ENCODE peak calls at places on chromosomes 5 and 9, in five cellular contexts. L, B, W, T and Y are unnamed samples.

GRCh38 chr9:36479086-36479485 is 79.0 kb upstream of the RNF38 start:
- DNase-seq in B (no peak), W (no peak), L (no peak), T (no peak), Y (no peak)

GRCh38 chr9:122106576-122106975 is 13.5 kb upstream of the TTLL11 start:
- DNase-seq in L (no peak), B (no peak), T (no peak), W (no peak), Y (no peak)

GRCh38 chr5:103668281-103668680 is 105.7 kb upstream of the NUDT12 start:
- DNase-seq in W (no peak), B (no peak), T (no peak), L (no peak), Y (no peak)

GRCh38 chr5:93890657-93891056 is 149.3 kb upstream of the POU5F2 start:
- DNase-seq in L (no peak), W (no peak), B (no peak), T (no peak), Y (no peak)

GRCh38 chr9:110700953-110701352 is 32.4 kb downstream of the MUSK start:
- DNase-seq in T (no peak), B (no peak), L (no peak), W (no peak), Y (no peak)

GRCh38 chr9:114894801-114895433 is 35.5 kb downstream of the TNFSF8 start:
- DNase-seq in L (no peak), W (no peak), T (no peak), B (peak; percentile 84), Y (peak; percentile 51)

GRCh38 chr5:42779083-42779482 is 22.5 kb downstream of the CCDC152 start:
- DNase-seq in B (no peak), L (no peak), T (no peak), W (no peak), Y (no peak)

GRCh38 chr9:14314424-14314928 is 535 bp upstream of the NFIB start:
- DNase-seq in L (no peak), T (peak; percentile 74), B (no peak), W (peak; percentile 85), Y (peak; percentile 88)

GRCh38 chr9:104028827-104029226 is 65.3 kb upstream of the SMC2 start:
- DNase-seq in B (no peak), L (no peak), T (no peak), W (no peak), Y (no peak)

GRCh38 chr9:125295642-125296041 is 34.0 kb downstream of the GAPVD1 start:
- DNase-seq in B (no peak), T (no peak), W (no peak), L (no peak), Y (no peak)

GRCh38 chr5:139660916-139661814 is 13.0 kb downstream of the CXXC5 start:
- DNase-seq in B (peak; percentile 75), W (peak; percentile 95), L (no peak), T (peak; percentile 90), Y (peak; percentile 80)

GRCh38 chr5:154422298-154422697 is 23.5 kb upstream of the SAP30L start:
- DNase-seq in B (no peak), W (no peak), L (no peak), T (no peak), Y (no peak)

GRCh38 chr5:178247481-178248456 is 15.2 kb upstream of the PHYKPL start:
- DNase-seq in T (no peak), W (no peak), B (no peak), L (no peak), Y (no peak)

GRCh38 chr9:116027951-116028350 is 125.6 kb upstream of the PAPPA start:
- DNase-seq in B (no peak), L (no peak), W (no peak), T (no peak), Y (no peak)

GRCh38 chr9:121284733-121285451 is 16.9 kb downstream of the GSN start:
- DNase-seq in L (no peak), T (no peak), B (no peak), W (no peak), Y (no peak)

GRCh38 chr5:144598451-144599068 is 427.9 kb downstream of the KCTD16 start:
- DNase-seq in B (no peak), L (no peak), W (peak; percentile 86), T (no peak), Y (no peak)

GRCh38 chr5:107743357-107744000 is 72.7 kb upstream of the EFNA5 start:
- DNase-seq in W (no peak), B (peak; percentile 41), L (no peak), T (no peak), Y (no peak)

GRCh38 chr5:151183451-151184245 is 26.1 kb upstream of the ANXA6 start:
- DNase-seq in L (no peak), B (no peak), T (no peak), W (no peak), Y (no peak)

GRCh38 chr9:92607088-92607487 is 62.8 kb downstream of the IPPK start:
- DNase-seq in T (no peak), L (no peak), B (no peak), W (no peak), Y (peak; percentile 62)

GRCh38 chr5:165014439-165014838 is 1509.0 kb downstream of the MAT2B start:
- DNase-seq in L (no peak), T (no peak), B (no peak), W (no peak), Y (no peak)

GRCh38 chr5:74360535-74361210 is 279.9 kb downstream of the ENC1 start:
- DNase-seq in L (no peak), T (no peak), B (no peak), W (no peak), Y (peak; percentile 41)

GRCh38 chr9:7570107-7570720 is 229.4 kb downstream of the DMAC1 start:
- DNase-seq in L (peak; percentile 20), B (peak; percentile 2), W (peak; percentile 58), T (peak; percentile 33), Y (peak; percentile 33)

GRCh38 chr5:141495456-141495811 is 6.6 kb downstream of the PCDHGC5 start:
- DNase-seq in T (no peak), B (no peak), L (no peak), W (no peak), Y (no peak)
- H3K4me3 ChIP-seq in T (no peak overlapping the region), B (no peak overlapping the region), L (no peak overlapping the region), W (no peak overlapping the region), Y (no peak overlapping the region)

GRCh38 chr5:6448622-6449464 is at the start of gene UBE2QL1:
- DNase-seq in B (no peak), T (no peak), W (peak; percentile 35), L (no peak), Y (no peak)

GRCh38 chr5:6446626-6447309 is 1.9 kb upstream of the UBE2QL1 start:
- DNase-seq in L (no peak), B (no peak), T (no peak), W (no peak), Y (no peak)

GRCh38 chr5:6447384-6448140 is 1.1 kb upstream of the UBE2QL1 start:
- DNase-seq in W (no peak), T (no peak), B (no peak), L (no peak), Y (no peak)

GRCh38 chr5:6449465-6450158 is 953 bp downstream of the UBE2QL1 start:
- DNase-seq in L (no peak), T (no peak), W (no peak), B (no peak), Y (no peak)

DNA sequence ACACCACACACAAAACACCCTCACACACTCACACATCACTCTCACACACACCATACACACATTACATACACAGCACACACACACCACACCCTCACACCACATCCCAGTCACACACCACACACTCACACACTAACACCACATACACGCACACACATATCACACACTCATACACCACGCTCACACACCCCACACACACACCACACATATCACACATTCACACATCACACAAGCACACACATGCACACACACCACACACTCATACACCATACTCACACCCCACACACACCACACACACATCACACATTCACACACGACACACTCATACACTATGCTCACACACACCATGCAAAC is 543 bp upstream of the UBE2QL1 start:
- DNase-seq in T (no peak), B (no peak), W (no peak), L (no peak), Y (no peak)
- H3K4me3 ChIP-seq in T (no peak overlapping the region), B (no peak overlapping the region), W (no peak overlapping the region), L (no peak overlapping the region), Y (no peak overlapping the region)

GRCh38 chr9:129639756-129640085 is 2.2 kb downstream of the ASB6 start:
- DNase-seq in L (no peak), B (no peak), W (no peak), T (no peak), Y (no peak)

GRCh38 chr9:129640871-129641750 is 840 bp downstream of the ASB6 start:
- DNase-seq in B (no peak), L (no peak), T (no peak), W (no peak), Y (no peak)

GRCh38 chr9:129641751-129642585 is at the start of gene ASB6:
- DNase-seq in W (peak; percentile 97), L (peak; percentile 92), T (peak; percentile 97), B (peak; percentile 80), Y (peak; percentile 94)

GRCh38 chr9:129639034-129639630 is 2.8 kb downstream of the ASB6 start:
- DNase-seq in L (no peak), B (no peak), T (no peak), W (no peak), Y (no peak)

GRCh38 chr9:129640086-129640870 is 1.7 kb downstream of the ASB6 start:
- DNase-seq in T (no peak), B (no peak), L (no peak), W (peak; percentile 82), Y (peak; percentile 86)
- H3K4me3 ChIP-seq in T (peak overlapping the region; percentile 99), B (peak overlapping the region; percentile 90), L (peak overlapping the region; percentile 95), W (no peak overlapping the region), Y (peak overlapping the region; percentile 94)

GRCh38 chr9:20873240-20873860 is 158.1 kb downstream of the HACD4 start:
- DNase-seq in L (no peak), T (no peak), B (peak; percentile 25), W (no peak), Y (peak; percentile 29)
- H3K4me3 ChIP-seq in L (no peak overlapping the region), T (no peak overlapping the region), B (no peak overlapping the region), W (no peak overlapping the region), Y (no peak overlapping the region)

GRCh38 chr5:66643383-66643782 is 47.2 kb downstream of the MAST4 start:
- DNase-seq in L (no peak), B (no peak), W (no peak), T (no peak), Y (no peak)

GRCh38 chr5:66646570-66646969 is 50.4 kb downstream of the MAST4 start:
- DNase-seq in B (no peak), T (no peak), W (no peak), L (no peak), Y (no peak)

GRCh38 chr5:66645039-66645438 is 48.8 kb downstream of the MAST4 start:
- DNase-seq in L (no peak), T (no peak), B (no peak), W (no peak), Y (no peak)

GRCh38 chr5:66639036-66639435 is 42.8 kb downstream of the MAST4 start:
- DNase-seq in B (no peak), W (no peak), L (no peak), T (no peak), Y (no peak)

GRCh38 chr5:66642538-66642937 is 46.3 kb downstream of the MAST4 start:
- DNase-seq in W (no peak), B (no peak), T (no peak), L (no peak), Y (no peak)
- H3K4me3 ChIP-seq in W (no peak overlapping the region), B (no peak overlapping the region), T (no peak overlapping the region), L (no peak overlapping the region), Y (no peak overlapping the region)

GRCh38 chr5:192691-192969 is 1.3 kb downstream of the LRRC14B start:
- DNase-seq in B (no peak), W (no peak), T (no peak), L (no peak), Y (no peak)
- H3K4me3 ChIP-seq in B (no peak overlapping the region), W (no peak overlapping the region), T (no peak overlapping the region), L (no peak overlapping the region), Y (no peak overlapping the region)